ENCODE peak calls at places on chromosome 2, in five cellular contexts. I, K, U, Z and Y are unnamed samples.

GRCh38 chr2:88711897-88712296 is 20.4 kb downstream of the RPIA start:
- DNase-seq in U (no peak), K (no peak), Z (no peak), I (no peak), Y (no peak)

GRCh38 chr2:44582363-44583008 is 220.7 kb downstream of the CAMKMT start:
- DNase-seq in U (no peak), Z (no peak), I (no peak), K (no peak), Y (peak)

GRCh38 chr2:68733365-68733764 is 1.2 kb upstream of the ARHGAP25 start:
- DNase-seq in I (no peak), U (no peak), K (no peak), Z (no peak), Y (no peak)

GRCh38 chr2:130806370-130806769 is 30.3 kb upstream of the ARHGEF4 start:
- DNase-seq in Z (no peak), K (no peak), I (no peak), U (no peak), Y (no peak)

GRCh38 chr2:189000221-189000620 is 26.0 kb downstream of the COL3A1 start:
- DNase-seq in Z (no peak), K (no peak), U (no peak), I (no peak), Y (no peak)

GRCh38 chr2:88557290-88557689 is 70.0 kb downstream of the EIF2AK3 start:
- DNase-seq in I (no peak), K (no peak), Z (no peak), U (no peak), Y (no peak)

GRCh38 chr2:238855891-238856580 is 8.2 kb downstream of the TWIST2 start:
- DNase-seq in Z (no peak), K (no peak), U (no peak), I (no peak), Y (no peak)

GRCh38 chr2:240130393-240131195 is 5.5 kb downstream of the COPS9 start:
- DNase-seq in Z (peak), K (peak), U (no peak), I (no peak), Y (no peak)

GRCh38 chr2:129901754-129902415 is 77.6 kb upstream of the RAB6C start:
- DNase-seq in K (no peak), U (no peak), I (no peak), Z (no peak), Y (no peak)

GRCh38 chr2:239148495-239149200 is 252.2 kb downstream of the HDAC4 start:
- DNase-seq in K (peak), I (no peak), Z (peak), U (no peak), Y (no peak)

GRCh38 chr2:190462611-190463010 is 54.5 kb downstream of the MFSD6 start:
- DNase-seq in K (no peak), I (no peak), Z (no peak), U (no peak), Y (no peak)

GRCh38 chr2:180559766-180560165 is 420.6 kb upstream of the UBE2E3 start:
- DNase-seq in I (no peak), K (no peak), Z (no peak), U (no peak), Y (peak)

GRCh38 chr2:157336137-157336721 is 10.6 kb upstream of the ERMN start:
- DNase-seq in U (peak), Z (no peak), K (no peak), I (no peak), Y (peak)

GRCh38 chr2:153963247-153963646 is 91.5 kb downstream of the GALNT13 start:
- DNase-seq in Z (no peak), I (no peak), U (no peak), K (no peak), Y (peak)

GRCh38 chr2:73112913-73113633 is at the start of gene RAB11FIP5:
- DNase-seq in I (peak), U (peak), Z (peak), K (peak), Y (peak)

GRCh38 chr2:124683536-124684407 is 658.7 kb downstream of the CNTNAP5 start:
- DNase-seq in K (no peak), Z (no peak), U (no peak), I (no peak), Y (no peak)

GRCh38 chr2:219344756-219345458 is 12.4 kb upstream of the RESP18 start:
- DNase-seq in Z (no peak), U (peak), K (no peak), I (no peak), Y (peak)

GRCh38 chr2:236696866-236697265 is 127.2 kb downstream of the ACKR3 start:
- DNase-seq in U (no peak), K (no peak), I (no peak), Z (no peak), Y (no peak)

GRCh38 chr2:236692937-236693336 is 123.3 kb downstream of the ACKR3 start:
- DNase-seq in I (no peak), Z (no peak), U (no peak), K (no peak), Y (no peak)

GRCh38 chr2:236693531-236693930 is 123.9 kb downstream of the ACKR3 start:
- DNase-seq in Z (no peak), K (no peak), U (no peak), I (no peak), Y (no peak)

GRCh38 chr2:236691799-236692167 is 122.2 kb downstream of the ACKR3 start:
- DNase-seq in Z (no peak), K (no peak), I (no peak), U (no peak), Y (no peak)

DNA sequence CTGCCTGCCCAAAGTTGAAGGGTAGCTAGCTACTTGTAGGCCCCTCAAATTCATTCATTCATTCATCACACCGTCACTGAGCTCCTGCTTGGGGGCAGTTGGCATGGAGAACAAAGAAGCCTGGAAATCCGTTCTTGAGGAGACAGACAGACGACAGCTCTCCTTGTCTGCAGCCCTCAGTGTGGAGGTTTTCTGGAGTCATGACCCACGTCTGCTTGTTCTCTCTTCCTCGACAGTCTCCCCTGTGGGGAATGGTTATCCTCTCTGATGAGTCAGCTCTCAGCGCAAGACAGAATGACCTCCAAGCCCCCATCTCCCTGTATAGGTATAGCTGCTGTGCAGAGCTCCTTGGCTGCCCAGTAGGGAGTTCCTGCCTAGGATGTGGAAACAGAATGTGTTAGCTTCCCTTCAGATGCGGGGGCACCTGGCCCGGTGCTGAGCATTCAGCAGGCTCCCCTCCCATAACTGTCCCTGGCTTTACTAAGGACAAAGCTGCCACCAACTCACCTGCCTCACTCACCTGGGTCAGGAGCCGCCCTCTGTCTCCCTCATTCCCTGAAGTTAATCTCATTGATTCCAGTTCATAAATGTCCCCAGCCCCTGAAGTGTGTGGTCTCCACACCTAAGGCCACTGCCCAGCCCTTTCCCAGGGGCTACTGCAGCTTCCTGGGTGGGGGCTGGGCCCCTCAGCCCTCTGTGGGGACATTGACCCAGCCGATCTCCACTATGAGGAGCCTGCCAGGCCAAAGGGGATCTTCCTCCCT is 124.7 kb downstream of the ACKR3 start:
- DNase-seq in K (no peak), U (no peak), Z (no peak), I (no peak), Y (no peak)
- TF ChIP-seq CTCF in K (no peak), U (no peak), Z (no peak), I (no peak), Y (no peak)

GRCh38 chr2:56449449-56449860 is 265.7 kb downstream of the CCDC85A start:
- DNase-seq in K (no peak), I (no peak), Z (no peak), U (no peak), Y (no peak)

GRCh38 chr2:56448403-56448998 is 264.7 kb downstream of the CCDC85A start:
- DNase-seq in U (no peak), K (no peak), Z (no peak), I (no peak), Y (peak)

GRCh38 chr2:56450083-56450482 is 266.3 kb downstream of the CCDC85A start:
- DNase-seq in U (no peak), Z (no peak), I (no peak), K (no peak), Y (no peak)

GRCh38 chr2:56450772-56451171 is 267.0 kb downstream of the CCDC85A start:
- DNase-seq in U (no peak), Z (no peak), K (no peak), I (no peak), Y (no peak)

DNA sequence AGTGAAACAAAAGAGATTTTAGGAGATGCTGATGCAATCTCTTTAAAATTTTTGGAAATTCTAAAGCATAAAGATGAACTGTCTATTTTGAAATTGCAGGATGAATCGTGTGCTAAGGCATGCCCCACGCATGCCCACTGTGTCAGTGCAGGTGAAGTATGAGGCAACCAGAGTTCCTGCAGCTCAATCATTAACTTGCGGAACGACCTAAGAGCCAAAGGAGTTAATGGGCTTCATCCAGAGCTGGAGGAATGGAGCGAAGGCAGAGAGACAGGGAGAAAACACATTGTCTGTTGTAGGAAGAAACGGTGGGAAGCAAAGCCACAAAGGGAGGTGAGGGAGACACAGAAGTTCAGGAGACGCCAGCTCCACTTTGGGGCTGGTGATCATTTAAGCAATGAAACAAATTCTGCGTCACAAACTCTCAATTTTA is 265.2 kb downstream of the CCDC85A start:
- DNase-seq in U (no peak), K (no peak), I (no peak), Z (no peak), Y (peak)
- H3K4me3 ChIP-seq in U (no peak), K (no peak), I (no peak), Z (no peak), Y (no peak)

GRCh38 chr2:110853516-110853915 is 121.1 kb downstream of the ACOXL start:
- DNase-seq in Z (no peak), U (no peak), K (no peak), I (no peak), Y (peak)
- TF ChIP-seq CTCF in Z (peak), U (peak), K (no peak), I (peak), Y (peak)

GRCh38 chr2:71546777-71547281 is 93.5 kb downstream of the DYSF start:
- DNase-seq in U (no peak), K (no peak), I (no peak), Z (peak), Y (no peak)
- H3K4me3 ChIP-seq in U (no peak), K (no peak), I (no peak), Z (no peak), Y (no peak)